ENCODE peak calls at places on chromosomes 3 and 15, in seven cellular contexts. G, N, P, S, Z, W and H are unnamed samples.

GRCh38 chr3:128878556-128879124 is 780 bp upstream of the ACAD9 start:
- DNase-seq in G (peak), N (peak), P (no peak), S (no peak), Z (no peak), W (no peak), H (peak)

GRCh38 chr15:62124176-62124952 is 40.7 kb downstream of the C2CD4B start:
- DNase-seq in G (peak), N (no peak), P (no peak), S (no peak), Z (no peak), W (no peak), H (no peak)

GRCh38 chr15:72599855-72600464 is 54.5 kb upstream of the GOLGA6B start:
- DNase-seq in G (peak), N (peak), P (peak), S (no peak), Z (peak), W (peak), H (no peak)

GRCh38 chr3:39260957-39261356 is 18.9 kb downstream of the CX3CR1 start:
- DNase-seq in G (peak), N (peak), P (peak), S (no peak), Z (no peak), W (peak), H (peak)

GRCh38 chr3:129184396-129184656 is 630 bp upstream of the CNBP start:
- DNase-seq in G (peak), N (peak), P (no peak), S (no peak), Z (no peak), W (peak), H (no peak)

GRCh38 chr3:133384331-133385027 is 15.4 kb upstream of the BFSP2 start:
- DNase-seq in G (peak), N (peak), P (peak), S (peak), Z (peak), W (peak), H (no peak)

GRCh38 chr3:129967761-129968160 is 6.8 kb upstream of the TRH start:
- DNase-seq in G (no peak), N (no peak), P (no peak), S (no peak), Z (no peak), W (no peak), H (no peak)

GRCh38 chr15:74378853-74379252 is 11.4 kb upstream of the CYP11A1 start:
- DNase-seq in G (no peak), N (peak), P (no peak), S (no peak), Z (no peak), W (no peak), H (no peak)

GRCh38 chr3:195133462-195133861 is 137.5 kb downstream of the XXYLT1 start:
- DNase-seq in G (no peak), N (no peak), P (no peak), S (no peak), Z (no peak), W (no peak), H (no peak)

GRCh38 chr3:72982653-72983366 is 13.8 kb upstream of the PPP4R2 start:
- DNase-seq in G (no peak), N (no peak), P (no peak), S (no peak), Z (no peak), W (no peak), H (no peak)

GRCh38 chr3:142501004-142501926 is 53.4 kb upstream of the XRN1 start:
- DNase-seq in G (no peak), N (no peak), P (no peak), S (no peak), Z (no peak), W (no peak), H (no peak)

GRCh38 chr15:78212546-78213424 is 21.6 kb downstream of the ACSBG1 start:
- DNase-seq in G (peak), N (peak), P (peak), S (peak), Z (no peak), W (peak), H (no peak)

GRCh38 chr3:27805282-27805681 is 83.2 kb upstream of the EOMES start:
- DNase-seq in G (no peak), N (no peak), P (no peak), S (no peak), Z (no peak), W (no peak), H (no peak)

GRCh38 chr3:140250945-140251344 is 316.0 kb downstream of the CLSTN2 start:
- DNase-seq in G (no peak), N (no peak), P (no peak), S (no peak), Z (no peak), W (no peak), H (no peak)

GRCh38 chr15:35505152-35505551 is 40.8 kb downstream of the DPH6 start:
- DNase-seq in G (no peak), N (no peak), P (no peak), S (no peak), Z (no peak), W (no peak), H (no peak)

GRCh38 chr3:185549651-185550111 is 2.7 kb downstream of the LIPH start:
- DNase-seq in G (peak), N (no peak), P (no peak), S (no peak), Z (no peak), W (no peak), H (no peak)

GRCh38 chr15:88623061-88623460 is 1.9 kb downstream of the AEN start:
- DNase-seq in G (peak), N (no peak), P (peak), S (no peak), Z (no peak), W (no peak), H (no peak)

GRCh38 chr3:65854606-65855304 is 184.0 kb downstream of the MAGI1 start:
- DNase-seq in G (no peak), N (no peak), P (no peak), S (no peak), Z (no peak), W (no peak), H (no peak)

DNA sequence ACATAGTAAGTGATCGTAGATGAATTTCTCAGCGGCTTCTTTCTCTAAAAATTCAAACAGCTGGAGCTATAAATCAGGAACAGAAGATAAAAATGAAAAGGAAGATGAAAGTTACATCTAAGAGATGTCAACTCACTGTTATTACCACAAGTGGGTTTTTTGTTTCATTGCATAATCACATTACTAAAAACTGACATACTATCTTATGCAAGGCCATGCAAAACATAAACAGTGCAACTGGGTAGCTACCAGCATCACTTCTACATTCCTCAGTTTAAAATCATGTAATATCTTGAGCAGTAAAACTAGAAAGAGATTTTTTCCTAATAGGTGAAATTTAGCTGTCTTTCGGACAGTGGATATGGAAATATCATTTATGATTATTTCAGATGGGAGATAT is 14.9 kb downstream of the MINDY4B start:
- DNase-seq in G (no peak), N (no peak), P (no peak), S (no peak), Z (no peak), W (no peak), H (no peak)
- TF ChIP-seq YY1 in G (no peak), N (no peak), P (no peak), S (no peak), Z (no peak), W (no peak), H (no peak)

GRCh38 chr3:74269689-74270088 is 344.8 kb downstream of the CNTN3 start:
- DNase-seq in G (no peak), N (no peak), P (no peak), S (no peak), Z (no peak), W (no peak), H (no peak)

GRCh38 chr3:74267126-74267525 is 347.3 kb downstream of the CNTN3 start:
- DNase-seq in G (no peak), N (no peak), P (no peak), S (no peak), Z (no peak), W (no peak), H (no peak)

GRCh38 chr3:74271541-74271940 is 342.9 kb downstream of the CNTN3 start:
- DNase-seq in G (no peak), N (no peak), P (no peak), S (no peak), Z (no peak), W (no peak), H (no peak)

GRCh38 chr3:74268753-74269152 is 345.7 kb downstream of the CNTN3 start:
- DNase-seq in G (no peak), N (no peak), P (no peak), S (no peak), Z (no peak), W (no peak), H (no peak)

DNA sequence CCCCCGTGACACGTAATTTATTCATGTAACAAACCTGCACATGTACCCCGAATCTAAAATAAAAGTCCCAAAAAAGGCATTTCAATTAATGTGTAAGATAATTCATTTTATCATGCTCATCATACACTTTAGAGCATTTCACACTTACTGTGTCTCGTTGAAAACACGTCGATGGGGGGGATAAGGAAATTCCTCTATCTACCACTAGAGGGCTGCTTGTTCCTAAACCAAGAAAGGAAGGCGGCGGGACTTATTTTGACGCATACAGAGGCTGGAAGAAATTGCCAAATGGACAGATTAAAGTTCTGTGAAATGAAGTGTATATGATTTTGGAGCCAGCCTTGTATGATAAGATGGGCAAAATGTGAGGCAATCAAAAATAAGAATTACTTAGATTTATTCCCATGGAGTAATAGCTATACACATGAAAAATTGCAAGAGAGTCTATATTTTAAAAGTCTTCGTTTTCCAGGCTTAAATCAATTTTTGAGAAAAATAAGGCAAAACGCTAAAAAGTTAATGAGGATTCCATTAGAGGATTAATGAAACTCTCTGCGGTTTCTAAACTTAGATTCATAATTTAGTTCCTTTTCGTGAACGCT is 346.8 kb downstream of the CNTN3 start:
- DNase-seq in G (peak), N (peak), P (no peak), S (no peak), Z (peak), W (peak), H (no peak)
- TF ChIP-seq YY1 in G (no peak), N (no peak), P (no peak), S (no peak), Z (no peak), W (no peak), H (no peak)

GRCh38 chr15:93037341-93038063 is 51.5 kb downstream of the RGMA start:
- DNase-seq in G (no peak), N (peak), P (no peak), S (no peak), Z (no peak), W (peak), H (no peak)
- TF ChIP-seq YY1 in G (no peak), N (no peak), P (no peak), S (no peak), Z (no peak), W (no peak), H (no peak)

GRCh38 chr15:45242289-45242688 is 9.7 kb upstream of the SLC28A2 start:
- DNase-seq in G (no peak), N (no peak), P (no peak), S (no peak), Z (no peak), W (no peak), H (no peak)
- TF ChIP-seq YY1 in G (no peak), N (no peak), P (no peak), S (no peak), Z (no peak), W (no peak), H (no peak)

GRCh38 chr3:16386536-16386935 is 121.5 kb downstream of the OXNAD1 start:
- DNase-seq in G (no peak), N (no peak), P (no peak), S (no peak), Z (no peak), W (no peak), H (no peak)

GRCh38 chr3:16385151-16385550 is 120.1 kb downstream of the OXNAD1 start:
- DNase-seq in G (no peak), N (no peak), P (no peak), S (no peak), Z (no peak), W (no peak), H (no peak)

GRCh38 chr3:16390581-16390980 is 122.9 kb downstream of the RFTN1 start:
- DNase-seq in G (no peak), N (no peak), P (no peak), S (no peak), Z (no peak), W (no peak), H (no peak)

GRCh38 chr3:16391936-16392536 is 121.5 kb downstream of the RFTN1 start:
- DNase-seq in G (no peak), N (no peak), P (no peak), S (no peak), Z (no peak), W (no peak), H (no peak)

GRCh38 chr3:16388850-16389411 is 123.9 kb downstream of the OXNAD1 start:
- DNase-seq in G (no peak), N (no peak), P (no peak), S (no peak), Z (no peak), W (no peak), H (no peak)
- TF ChIP-seq YY1 in G (no peak), N (no peak), P (no peak), S (no peak), Z (no peak), W (no peak), H (no peak)

GRCh38 chr15:91537868-91538267 is 315.6 kb upstream of the SLCO3A1 start:
- DNase-seq in G (no peak), N (no peak), P (no peak), S (no peak), Z (no peak), W (no peak), H (no peak)
- TF ChIP-seq YY1 in G (no peak), N (no peak), P (no peak), S (no peak), Z (no peak), W (no peak), H (no peak)

GRCh38 chr3:63351159-63352007 is 73.3 kb downstream of the SYNPR start:
- DNase-seq in G (peak), N (peak), P (peak), S (no peak), Z (peak), W (peak), H (peak)
- TF ChIP-seq YY1 in G (no peak), N (no peak), P (no peak), S (no peak), Z (no peak), W (no peak), H (no peak)

DNA sequence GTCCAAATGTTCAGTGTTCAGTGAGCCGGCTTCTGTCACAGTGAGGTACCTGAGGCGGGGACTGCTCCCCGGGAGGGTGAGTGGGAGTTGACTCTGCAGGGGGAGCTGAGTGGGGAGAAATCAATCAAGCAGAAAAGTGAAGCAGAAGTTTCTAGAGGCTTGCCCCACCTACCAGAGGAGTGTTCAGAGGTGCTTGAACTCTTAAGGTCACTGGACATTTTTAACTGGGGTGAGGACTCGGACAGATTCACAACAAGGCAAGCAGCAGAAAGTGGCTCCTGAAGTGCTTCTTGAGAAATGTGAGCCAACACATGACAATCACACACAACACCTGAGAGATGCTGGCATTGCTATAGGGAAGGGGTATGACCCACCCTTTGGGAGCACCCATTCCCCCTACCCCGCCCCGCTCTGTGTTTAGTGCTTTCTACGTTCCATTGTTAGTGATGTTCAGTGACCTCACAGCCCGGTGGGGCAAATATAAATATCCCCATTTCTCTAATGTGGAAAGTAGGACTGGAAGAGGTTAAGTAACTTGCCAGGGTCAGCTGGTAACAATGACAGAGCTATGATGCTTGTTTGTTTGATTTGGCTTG is 48.6 kb upstream of the AKAP13 start:
- DNase-seq in G (no peak), N (no peak), P (no peak), S (no peak), Z (no peak), W (no peak), H (no peak)
- TF ChIP-seq YY1 in G (no peak), N (no peak), P (no peak), S (no peak), Z (no peak), W (no peak), H (no peak)